ENCODE peak calls at places on chromosomes 1 and 21, in seven cellular contexts. U, I, R, Z, Y, T and K are unnamed samples. For H3K9me3, the result is how much of the 10 kb centered on the place peaks cover.

GRCh38 chr1:85220756-85221166 is 19.9 kb upstream of the SYDE2 start:
- DNase-seq in U (no peak), I (no peak), R (no peak), Z (no peak), Y (no peak), T (no peak), K (no peak)

GRCh38 chr1:229887043-229887822 is 179.8 kb upstream of the GALNT2 start:
- DNase-seq in U (no peak), I (no peak), R (peak), Z (no peak), Y (no peak), T (no peak), K (no peak)

GRCh38 chr1:51750729-51751128 is 127.8 kb downstream of the NRDC start:
- DNase-seq in U (no peak), I (no peak), R (peak), Z (no peak), Y (no peak), T (no peak), K (no peak)

GRCh38 chr1:61207416-61207815 is 125.1 kb downstream of the NFIA start:
- DNase-seq in U (no peak), I (no peak), R (no peak), Z (no peak), Y (no peak), T (no peak), K (no peak)

GRCh38 chr21:42165901-42166300 is 53.0 kb upstream of the ABCG1 start:
- DNase-seq in U (no peak), I (no peak), R (no peak), Z (no peak), Y (no peak), T (no peak), K (no peak)

GRCh38 chr1:24914226-24915069 is 15.6 kb downstream of the RUNX3 start:
- DNase-seq in U (no peak), I (no peak), R (no peak), Z (peak), Y (no peak), T (peak), K (no peak)

GRCh38 chr1:181334724-181335123 is 148.6 kb upstream of the CACNA1E start:
- DNase-seq in U (no peak), I (no peak), R (no peak), Z (no peak), Y (no peak), T (no peak), K (no peak)

GRCh38 chr1:180249725-180250498 is 19.8 kb downstream of the LHX4 start:
- DNase-seq in U (no peak), I (no peak), R (no peak), Z (no peak), Y (no peak), T (no peak), K (no peak)

GRCh38 chr1:39425151-39425550 is 66.3 kb upstream of the BMP8A start:
- DNase-seq in U (no peak), I (no peak), R (no peak), Z (no peak), Y (no peak), T (no peak), K (no peak)

GRCh38 chr1:117838911-117839310 is 90.5 kb downstream of the GDAP2 start:
- DNase-seq in U (no peak), I (no peak), R (peak), Z (no peak), Y (no peak), T (no peak), K (no peak)

GRCh38 chr21:34815831-34816700 is 147.3 kb downstream of the CLIC6 start:
- DNase-seq in U (no peak), I (no peak), R (no peak), Z (no peak), Y (no peak), T (no peak), K (no peak)

GRCh38 chr1:91490501-91490900 is 10.2 kb upstream of the CDC7 start:
- DNase-seq in U (no peak), I (no peak), R (no peak), Z (no peak), Y (no peak), T (no peak), K (no peak)

GRCh38 chr1:156021087-156021416 is 301 bp upstream of the SSR2 start:
- DNase-seq in U (no peak), I (no peak), R (no peak), Z (no peak), Y (no peak), T (no peak), K (no peak)

GRCh38 chr1:156021954-156022353 is 1.2 kb upstream of the SSR2 start:
- DNase-seq in U (no peak), I (no peak), R (no peak), Z (no peak), Y (no peak), T (no peak), K (no peak)

GRCh38 chr1:156020293-156021086 is at the start of gene SSR2:
- DNase-seq in U (peak), I (peak), R (peak), Z (peak), Y (peak), T (peak), K (peak)

GRCh38 chr1:156026588-156026987 is 5.8 kb upstream of the SSR2 start:
- DNase-seq in U (no peak), I (no peak), R (no peak), Z (no peak), Y (no peak), T (no peak), K (no peak)

GRCh38 chr1:156025873-156026272 is 5.1 kb upstream of the SSR2 start:
- DNase-seq in U (no peak), I (peak), R (no peak), Z (peak), Y (no peak), T (peak), K (peak)
- TF ChIP-seq CTCF in U (no peak), I (no peak), R (peak), Z (peak), Y (peak), T (peak), K (peak)

DNA sequence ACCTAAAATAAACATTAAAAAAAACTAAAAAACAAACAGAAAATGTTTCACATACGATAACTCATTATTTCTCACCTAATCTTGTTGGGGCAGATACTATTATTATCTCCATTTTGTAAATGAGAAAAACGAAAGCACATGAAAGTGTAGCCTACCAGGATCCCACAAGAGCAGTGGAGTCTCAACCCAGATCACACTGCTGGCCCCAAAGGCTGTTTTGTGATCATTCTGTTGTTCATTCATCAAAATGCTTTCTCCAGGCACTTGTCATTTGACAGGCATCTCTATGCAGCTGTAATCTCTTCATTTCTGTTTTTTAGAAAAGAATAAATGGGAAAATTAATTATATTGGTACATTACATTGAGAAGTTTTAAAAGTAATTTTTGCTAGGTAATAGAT is 67.5 kb downstream of the AK5 start:
- DNase-seq in U (no peak), I (no peak), R (no peak), Z (no peak), Y (no peak), T (no peak), K (no peak)
- H3K27ac ChIP-seq in U (no peak), I (no peak), R (no peak), Z (no peak), Y (no peak), T (no peak), K (no peak)

GRCh38 chr1:165876121-165876520 is 48.7 kb downstream of the UCK2 start:
- DNase-seq in U (no peak), I (no peak), R (no peak), Z (no peak), Y (no peak), T (no peak), K (no peak)

GRCh38 chr1:165875604-165876003 is 48.2 kb downstream of the UCK2 start:
- DNase-seq in U (no peak), I (no peak), R (no peak), Z (no peak), Y (no peak), T (no peak), K (no peak)

GRCh38 chr1:165874643-165875042 is 47.2 kb downstream of the UCK2 start:
- DNase-seq in U (no peak), I (no peak), R (no peak), Z (no peak), Y (no peak), T (no peak), K (no peak)

GRCh38 chr1:165873481-165873880 is 46.1 kb downstream of the UCK2 start:
- DNase-seq in U (no peak), I (no peak), R (no peak), Z (no peak), Y (no peak), T (no peak), K (no peak)

DNA sequence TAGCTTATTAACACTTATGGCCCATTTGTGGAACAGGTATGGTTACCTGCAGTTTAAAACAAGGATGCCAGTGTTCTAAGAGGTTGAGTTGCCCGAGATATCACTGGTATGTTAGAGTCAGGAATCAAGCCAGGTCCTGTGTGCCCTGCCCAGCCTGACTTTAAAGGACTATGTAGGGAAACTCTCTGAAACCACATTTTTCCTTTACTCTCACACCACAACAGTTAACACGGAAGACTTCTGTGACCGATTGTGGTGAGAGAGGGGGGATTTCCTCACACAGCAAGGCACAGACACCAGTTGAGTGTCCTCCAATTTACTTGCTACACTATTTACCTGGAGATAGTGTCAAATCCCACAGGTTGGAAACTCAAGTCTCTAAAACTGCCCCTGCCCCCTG is 47.8 kb downstream of the UCK2 start:
- DNase-seq in U (no peak), I (no peak), R (no peak), Z (no peak), Y (no peak), T (no peak), K (no peak)
- H3K9me3 ChIP-seq in U (under half), I (under half), R (under half), Z (under half), Y (under half), T (under half), K (under half)

DNA sequence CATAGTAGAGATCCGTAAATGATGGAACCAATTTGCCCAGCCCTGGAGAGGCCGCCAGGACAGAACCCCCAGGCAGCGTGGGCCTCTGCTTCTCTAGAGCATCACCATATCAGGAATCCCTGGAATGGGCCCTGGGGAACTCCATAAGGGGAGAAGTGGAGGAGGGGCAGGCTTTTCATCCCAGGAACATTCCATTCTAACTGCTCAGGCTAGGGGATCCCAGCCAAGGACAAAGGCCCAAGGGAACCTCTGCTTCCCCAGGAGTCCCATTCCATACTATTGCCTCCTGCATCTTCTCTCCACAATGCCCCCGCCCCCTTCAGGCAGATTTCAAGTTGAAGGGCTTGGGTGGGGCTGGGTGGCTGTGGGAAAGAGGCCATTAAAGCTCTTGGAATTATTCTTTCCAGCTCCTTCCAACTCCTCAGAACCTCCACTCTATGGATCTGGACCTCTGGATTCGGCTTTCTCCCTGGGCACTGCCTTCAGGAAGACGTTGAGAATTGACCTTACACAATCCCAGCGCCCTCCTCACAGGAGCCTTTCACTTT is 6.0 kb downstream of the TRNP1 start:
- DNase-seq in U (peak), I (no peak), R (peak), Z (peak), Y (peak), T (peak), K (peak)
- TF ChIP-seq CTCF in U (no peak), I (no peak), R (no peak), Z (no peak), Y (no peak), T (no peak), K (no peak)

GRCh38 chr1:94120591-94120901 is 402 bp downstream of the ABCA4 start:
- DNase-seq in U (no peak), I (no peak), R (no peak), Z (no peak), Y (no peak), T (no peak), K (no peak)

GRCh38 chr1:94121411-94121821 is 468 bp upstream of the ABCA4 start:
- DNase-seq in U (no peak), I (no peak), R (no peak), Z (no peak), Y (no peak), T (no peak), K (no peak)

GRCh38 chr1:94120983-94121382 is at the start of gene ABCA4:
- DNase-seq in U (no peak), I (no peak), R (no peak), Z (no peak), Y (no peak), T (no peak), K (no peak)

GRCh38 chr1:94119306-94119705 is 1.6 kb downstream of the ABCA4 start:
- DNase-seq in U (no peak), I (no peak), R (no peak), Z (no peak), Y (no peak), T (no peak), K (no peak)

DNA sequence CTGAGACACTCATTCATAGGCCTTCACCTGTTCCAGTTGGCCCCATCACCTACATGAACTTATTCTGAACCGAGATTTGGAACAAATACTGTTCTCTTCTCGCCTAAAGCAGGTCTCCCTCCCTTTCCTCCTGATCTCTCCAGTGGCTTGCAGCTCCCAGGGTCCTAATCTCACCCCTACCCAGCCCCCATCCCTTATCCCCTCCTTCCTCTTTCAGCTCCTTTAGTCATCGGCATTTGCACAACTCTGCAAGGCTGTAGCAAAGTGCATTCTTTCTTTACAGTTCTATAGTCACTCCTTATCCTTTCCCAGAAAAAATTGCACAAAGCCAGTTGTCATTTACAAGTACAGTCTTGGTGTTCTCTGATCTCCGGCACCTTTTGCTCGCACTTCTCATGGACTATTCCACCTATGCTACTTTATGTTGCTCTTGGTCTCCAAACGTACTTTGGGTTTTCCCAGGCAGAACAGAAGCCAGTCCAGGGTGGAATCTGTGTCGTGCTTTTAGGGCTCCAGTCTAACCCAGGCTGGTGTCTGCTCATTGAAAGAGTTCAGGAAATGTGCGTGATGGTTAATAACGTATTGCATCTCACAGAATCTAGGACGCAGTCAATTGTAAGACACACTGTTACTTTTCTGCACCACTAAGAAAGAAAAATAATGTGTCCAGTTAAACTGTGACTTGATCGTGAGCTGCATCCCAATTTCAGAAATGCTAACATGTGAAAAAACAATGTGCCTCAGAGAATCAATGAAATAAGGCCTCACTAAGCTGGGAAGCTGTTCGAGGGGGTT is 955 bp downstream of the ABCA4 start:
- DNase-seq in U (no peak), I (no peak), R (no peak), Z (no peak), Y (no peak), T (no peak), K (no peak)
- H3K27ac ChIP-seq in U (no peak), I (no peak), R (no peak), Z (peak), Y (no peak), T (no peak), K (no peak)

GRCh38 chr21:21813934-21814333 is 815.7 kb downstream of the NCAM2 start:
- DNase-seq in U (no peak), I (no peak), R (no peak), Z (no peak), Y (no peak), T (no peak), K (no peak)
- H3K9me3 ChIP-seq in U (under half), I (under half), R (under half), Z (under half), Y (under half), T (under half), K (under half)

GRCh38 chr1:30083800-30084464 is 639.5 kb downstream of the MATN1 start:
- DNase-seq in U (peak), I (no peak), R (peak), Z (peak), Y (peak), T (no peak), K (peak)
- TF ChIP-seq CTCF in U (no peak), I (no peak), R (no peak), Z (no peak), Y (no peak), T (no peak), K (no peak)

GRCh38 chr1:206831605-206832004 is 33.8 kb upstream of the IL20 start:
- DNase-seq in U (no peak), I (no peak), R (no peak), Z (no peak), Y (no peak), T (no peak), K (no peak)

GRCh38 chr1:206828765-206829164 is 36.7 kb upstream of the IL20 start:
- DNase-seq in U (no peak), I (no peak), R (no peak), Z (no peak), Y (no peak), T (no peak), K (no peak)

GRCh38 chr1:206828061-206828460 is 37.4 kb upstream of the IL20 start:
- DNase-seq in U (no peak), I (no peak), R (no peak), Z (no peak), Y (no peak), T (no peak), K (no peak)

GRCh38 chr1:206829282-206829681 is 36.1 kb upstream of the IL20 start:
- DNase-seq in U (no peak), I (peak), R (no peak), Z (no peak), Y (no peak), T (no peak), K (no peak)

DNA sequence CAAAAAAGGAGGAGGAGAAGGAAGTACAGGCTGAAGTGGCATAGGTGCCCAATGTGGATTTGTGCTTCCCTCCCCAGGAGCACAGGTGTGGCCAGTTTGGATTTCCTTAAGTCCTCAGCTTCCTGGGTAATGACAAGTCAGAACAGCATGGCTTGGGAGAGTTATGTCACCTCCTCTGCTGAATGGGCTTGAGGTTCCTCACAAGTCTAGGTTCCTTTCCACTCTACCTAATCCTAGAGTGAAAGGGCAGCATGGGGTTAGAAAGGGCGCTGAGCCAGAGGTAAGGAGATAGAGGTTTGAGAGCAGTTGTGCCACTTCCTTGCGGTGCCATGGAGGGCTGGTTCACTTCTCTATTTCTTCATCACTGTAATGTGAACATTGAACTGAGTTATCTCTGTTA is 35.5 kb upstream of the IL20 start:
- DNase-seq in U (no peak), I (no peak), R (peak), Z (no peak), Y (no peak), T (no peak), K (no peak)
- H3K27ac ChIP-seq in U (no peak), I (no peak), R (no peak), Z (no peak), Y (no peak), T (no peak), K (no peak)

GRCh38 chr1:208179303-208179702 is 64.9 kb downstream of the PLXNA2 start:
- DNase-seq in U (peak), I (no peak), R (no peak), Z (no peak), Y (peak), T (peak), K (no peak)

GRCh38 chr1:208176654-208177053 is 67.5 kb downstream of the PLXNA2 start:
- DNase-seq in U (no peak), I (no peak), R (no peak), Z (peak), Y (no peak), T (no peak), K (no peak)

GRCh38 chr1:208177656-208178055 is 66.5 kb downstream of the PLXNA2 start:
- DNase-seq in U (no peak), I (no peak), R (peak), Z (peak), Y (no peak), T (peak), K (no peak)

GRCh38 chr1:208179850-208180416 is 64.3 kb downstream of the PLXNA2 start:
- DNase-seq in U (no peak), I (no peak), R (no peak), Z (no peak), Y (no peak), T (no peak), K (no peak)

GRCh38 chr1:208178091-208178529 is 66.1 kb downstream of the PLXNA2 start:
- DNase-seq in U (no peak), I (no peak), R (no peak), Z (peak), Y (peak), T (peak), K (no peak)
- H3K9me3 ChIP-seq in U (under half), I (under half), R (under half), Z (under half), Y (under half), T (under half), K (under half)